ENCODE peak calls at places on chromosomes 12 and 14, in ten cellular contexts. Y is GM12865, O is pancreas, F is OCI-LY7, V is heart left ventricle, K is AG09309, L is stomach, X is PC-3, C is psoas muscle, Z is foreskin fibroblast. T is an unnamed sample.

GRCh38 chr12:123363743-123364531 is 710 bp downstream of the SBNO1 start:
- DNase-seq in L (peak; percentile 27), Z (no peak), C (peak; percentile 70), Y (peak; percentile 43), K (no peak), O (no peak), V (peak; percentile 78), F (peak; percentile 52), X (peak; percentile 26), T (no peak)

GRCh38 chr14:77580964-77581505 is 35.4 kb downstream of the SPTLC2 start:
- DNase-seq in V (no peak), Z (peak; percentile 37), F (no peak), O (no peak), Y (peak; percentile 85), L (no peak), C (no peak), X (peak; percentile 43), K (peak; percentile 56), T (peak; percentile 74)

GRCh38 chr14:55383039-55383438 is 28.6 kb downstream of the ATG14 start:
- DNase-seq in Y (no peak), Z (no peak), X (no peak), L (no peak), F (no peak), O (no peak), C (no peak), K (no peak), V (no peak), T (no peak)

GRCh38 chr12:52126605-52127578 is 47.4 kb downstream of the SMIM41 start:
- DNase-seq in L (peak; percentile 55), K (no peak), Z (peak; percentile 33), O (no peak), X (peak; percentile 32), Y (no peak), V (peak; percentile 62), C (peak; percentile 68), F (no peak), T (no peak)

GRCh38 chr12:67483871-67484554 is 164.5 kb upstream of the DYRK2 start:
- DNase-seq in K (no peak), Y (peak; percentile 59), Z (no peak), X (peak; percentile 93), C (no peak), O (no peak), F (no peak), V (no peak), L (no peak), T (no peak)

GRCh38 chr14:36856095-36856878 is 194.6 kb downstream of the PAX9 start:
- DNase-seq in C (peak; percentile 51), O (no peak), Y (no peak), K (no peak), X (peak; percentile 79), F (no peak), V (no peak), L (no peak), Z (no peak), T (no peak)

GRCh38 chr14:46580941-46581671 is 70.5 kb downstream of the RPL10L start:
- DNase-seq in L (no peak), C (no peak), O (no peak), Y (peak; percentile 38), V (no peak), K (no peak), Z (no peak), X (peak; percentile 58), F (peak; percentile 41), T (no peak)

GRCh38 chr12:116009805-116010204 is 267.7 kb downstream of the MED13L start:
- DNase-seq in V (no peak), F (no peak), L (no peak), X (peak; percentile 47), C (no peak), Z (no peak), Y (no peak), K (no peak), O (no peak), T (no peak)

GRCh38 chr14:21408152-21408551 is 24.3 kb upstream of the SUPT16H start:
- DNase-seq in O (no peak), L (no peak), V (no peak), Z (peak; percentile 14), C (no peak), X (peak; percentile 69), K (no peak), F (no peak), Y (no peak), T (no peak)

GRCh38 chr14:91841065-91841464 is 26.3 kb downstream of the TC2N start:
- DNase-seq in K (no peak), L (no peak), O (no peak), Z (peak; percentile 46), F (no peak), C (no peak), Y (peak; percentile 11), X (no peak), V (no peak), T (no peak)

GRCh38 chr12:103166949-103167348 is 209.5 kb downstream of the ASCL1 start:
- DNase-seq in O (no peak), F (no peak), L (no peak), Z (no peak), X (no peak), K (no peak), C (no peak), V (no peak), Y (no peak), T (no peak)

GRCh38 chr14:100612879-100613455 is 25.8 kb upstream of the BEGAIN start:
- DNase-seq in Z (no peak), L (no peak), C (no peak), K (no peak), Y (no peak), X (no peak), V (no peak), O (no peak), F (no peak), T (no peak)

GRCh38 chr14:40629144-40629543 is 977.5 kb upstream of the LRFN5 start:
- DNase-seq in X (no peak), Y (no peak), L (no peak), K (no peak), C (no peak), O (no peak), Z (no peak), V (peak; percentile 12), F (no peak), T (no peak)

GRCh38 chr12:39621670-39622069 is 2.1 kb upstream of the ABCD2 start:
- DNase-seq in O (no peak), C (no peak), L (no peak), X (no peak), Z (no peak), Y (no peak), V (no peak), K (no peak), F (no peak), T (no peak)

GRCh38 chr12:46267618-46268348 is 1.1 kb downstream of the SLC38A1 start:
- DNase-seq in V (peak; percentile 61), O (peak; percentile 4), X (peak; percentile 36), C (no peak), K (no peak), F (peak; percentile 53), Z (peak; percentile 28), L (no peak), Y (peak; percentile 43), T (no peak)
- H3K4me3 ChIP-seq in V (peak overlapping the region; percentile 63), O (peak overlapping the region; percentile 69), X (peak overlapping the region; percentile 85), C (peak overlapping the region; percentile 75), K (peak overlapping the region; percentile 81), F (peak overlapping the region; percentile 92), Z (peak overlapping the region; percentile 93), L (peak overlapping the region; percentile 66), Y (peak overlapping the region; percentile 95), T (peak overlapping the region; percentile 85)

DNA sequence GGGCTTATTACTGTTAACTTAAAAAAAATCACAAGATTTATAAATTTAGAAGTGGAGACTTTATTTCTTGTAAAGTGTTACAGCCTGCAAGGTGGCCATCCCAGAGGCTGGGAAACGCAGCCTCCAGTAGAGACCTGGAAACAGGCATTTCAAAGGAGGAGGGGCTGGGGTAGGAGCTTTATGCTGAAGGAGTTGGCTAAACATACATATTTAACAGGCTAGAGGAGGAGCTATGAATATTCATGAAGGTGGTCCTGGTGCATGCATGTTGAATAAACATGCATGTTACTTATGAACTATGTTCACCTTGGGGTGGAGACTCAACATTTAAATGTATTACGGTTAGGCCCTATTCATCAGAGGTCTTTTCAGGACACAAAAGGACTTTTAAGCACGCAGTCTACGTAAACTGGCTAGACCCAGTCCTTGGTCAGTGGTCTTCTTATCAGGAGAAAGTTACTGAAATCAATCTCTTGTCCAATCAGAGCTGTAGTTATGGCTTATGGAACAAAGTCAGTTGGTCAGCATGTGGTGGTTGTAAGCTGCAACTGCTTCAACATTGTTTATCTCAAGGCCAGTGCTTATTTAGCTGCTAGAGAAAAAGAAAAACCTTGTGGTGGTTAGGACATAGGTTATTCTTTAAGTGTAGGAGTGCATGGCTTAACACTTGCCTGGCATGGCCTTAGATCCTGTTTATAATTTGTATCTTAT is 11.4 kb upstream of the ARF6 start:
- DNase-seq in O (no peak), C (no peak), K (no peak), L (no peak), F (no peak), V (no peak), X (no peak), Y (no peak), Z (no peak), T (no peak)
- TF ChIP-seq CTCF in O (no peak), C (no peak), K (no peak), L (no peak), F (no peak), V (no peak), X (no peak), Y (no peak), Z (no peak), T (no peak)

GRCh38 chr12:14948672-14949071 is 10.3 kb upstream of the ERP27 start:
- DNase-seq in O (peak; percentile 28), Z (peak; percentile 70), F (peak; percentile 92), K (peak; percentile 24), L (no peak), V (no peak), C (no peak), X (peak; percentile 13), Y (peak; percentile 95), T (peak; percentile 73)

GRCh38 chr12:14952295-14952995 is 9.0 kb downstream of the ARHGDIB start:
- DNase-seq in X (peak; percentile 90), V (no peak), O (no peak), Z (peak; percentile 85), Y (peak; percentile 85), C (no peak), K (peak; percentile 46), L (no peak), F (peak; percentile 77), T (peak; percentile 95)

GRCh38 chr12:14950421-14950820 is 11.0 kb downstream of the ARHGDIB start:
- DNase-seq in Z (no peak), X (no peak), O (no peak), K (no peak), V (no peak), F (no peak), C (no peak), Y (peak; percentile 58), L (no peak), T (no peak)

GRCh38 chr12:14949631-14950030 is 11.3 kb upstream of the ERP27 start:
- DNase-seq in O (no peak), V (no peak), L (no peak), Y (no peak), K (no peak), C (no peak), Z (no peak), F (no peak), X (no peak), T (no peak)

GRCh38 chr12:14950982-14951746 is 10.2 kb downstream of the ARHGDIB start:
- DNase-seq in V (no peak), C (no peak), Z (no peak), X (peak; percentile 74), L (no peak), Y (no peak), O (no peak), K (no peak), F (no peak), T (no peak)
- H3K4me3 ChIP-seq in V (no peak overlapping the region), C (no peak overlapping the region), Z (no peak overlapping the region), X (no peak overlapping the region), L (no peak overlapping the region), Y (no peak overlapping the region), O (no peak overlapping the region), K (no peak overlapping the region), F (no peak overlapping the region), T (no peak overlapping the region)

GRCh38 chr14:95008445-95009217 is 148.7 kb downstream of the DICER1 start:
- DNase-seq in O (no peak), C (no peak), Z (no peak), F (no peak), L (no peak), Y (no peak), K (no peak), X (no peak), V (no peak), T (no peak)
- TF ChIP-seq CTCF in O (no peak), C (no peak), Z (no peak), F (no peak), L (no peak), Y (no peak), K (no peak), X (no peak), V (no peak), T (no peak)

T was measured in AG04449.